ENCODE peak calls at places on chromosomes 5 and 9, in eight cellular contexts. One of them, this sample, is unnamed.

GRCh38 chr5:38347040-38347763 is 88.8 kb downstream of the EGFLAM start:
- DNase-seq in mucosa of descending colon: no peak
- DNase-seq in AG04450: no peak
- DNase-seq in body of pancreas: no peak
- DNase-seq in A549: peak; percentile 9
- DNase-seq in aorta: no peak
- DNase-seq in endodermal cell: peak; percentile 45
- DNase-seq in OCI-LY7: no peak
- DNase-seq in this sample: peak; percentile 34

GRCh38 chr9:70117835-70118319 is 74.2 kb downstream of the MAMDC2 start:
- DNase-seq in mucosa of descending colon: no peak
- DNase-seq in AG04450: no peak
- DNase-seq in body of pancreas: no peak
- DNase-seq in A549: no peak
- DNase-seq in aorta: no peak
- DNase-seq in endodermal cell: no peak
- DNase-seq in OCI-LY7: no peak
- DNase-seq in this sample: peak; percentile 75

GRCh38 chr9:98117984-98118639 is 910 bp downstream of the TRIM14 start:
- DNase-seq in mucosa of descending colon: peak; percentile 82
- DNase-seq in AG04450: no peak
- DNase-seq in body of pancreas: peak; percentile 60
- DNase-seq in A549: peak; percentile 65
- DNase-seq in aorta: no peak
- DNase-seq in endodermal cell: peak; percentile 64
- DNase-seq in OCI-LY7: peak; percentile 81
- DNase-seq in this sample: no peak

GRCh38 chr5:35230043-35230611 is at the start of gene PRLR:
- DNase-seq in mucosa of descending colon: peak; percentile 70
- DNase-seq in AG04450: no peak
- DNase-seq in body of pancreas: peak; percentile 66
- DNase-seq in A549: no peak
- DNase-seq in aorta: peak; percentile 51
- DNase-seq in endodermal cell: peak; percentile 73
- DNase-seq in OCI-LY7: no peak
- DNase-seq in this sample: peak; percentile 3

GRCh38 chr9:93958875-93959682 is 3.9 kb upstream of the BARX1 start:
- DNase-seq in mucosa of descending colon: no peak
- DNase-seq in AG04450: no peak
- DNase-seq in body of pancreas: no peak
- DNase-seq in A549: no peak
- DNase-seq in aorta: no peak
- DNase-seq in endodermal cell: peak; percentile 79
- DNase-seq in OCI-LY7: no peak
- DNase-seq in this sample: no peak

GRCh38 chr9:96122756-96123155 is 179.2 kb downstream of the HSD17B3 start:
- DNase-seq in mucosa of descending colon: no peak
- DNase-seq in AG04450: peak; percentile 24
- DNase-seq in body of pancreas: no peak
- DNase-seq in A549: no peak
- DNase-seq in aorta: no peak
- DNase-seq in endodermal cell: no peak
- DNase-seq in OCI-LY7: no peak
- DNase-seq in this sample: peak; percentile 28

GRCh38 chr5:8897316-8897715 is 648.6 kb downstream of the SEMA5A start:
- DNase-seq in mucosa of descending colon: no peak
- DNase-seq in AG04450: no peak
- DNase-seq in body of pancreas: no peak
- DNase-seq in A549: no peak
- DNase-seq in aorta: no peak
- DNase-seq in endodermal cell: no peak
- DNase-seq in OCI-LY7: no peak
- DNase-seq in this sample: no peak

GRCh38 chr5:94849821-94850736 is 231.6 kb downstream of the SLF1 start:
- DNase-seq in mucosa of descending colon: no peak
- DNase-seq in AG04450: peak; percentile 26
- DNase-seq in body of pancreas: no peak
- DNase-seq in A549: peak; percentile 8
- DNase-seq in aorta: no peak
- DNase-seq in endodermal cell: peak; percentile 65
- DNase-seq in OCI-LY7: peak; percentile 79
- DNase-seq in this sample: peak; percentile 45

GRCh38 chr9:133349965-133350624 is 2.1 kb downstream of the RPL7A start:
- DNase-seq in mucosa of descending colon: no peak
- DNase-seq in AG04450: no peak
- DNase-seq in body of pancreas: no peak
- DNase-seq in A549: no peak
- DNase-seq in aorta: no peak
- DNase-seq in endodermal cell: no peak
- DNase-seq in OCI-LY7: no peak
- DNase-seq in this sample: no peak
- H3K4me3 ChIP-seq in mucosa of descending colon: no peak overlapping the region
- H3K4me3 ChIP-seq in AG04450: peak overlapping the region; percentile 99
- H3K4me3 ChIP-seq in body of pancreas: no peak overlapping the region
- H3K4me3 ChIP-seq in A549: peak overlapping the region; percentile 100
- H3K4me3 ChIP-seq in aorta: no peak overlapping the region
- H3K4me3 ChIP-seq in endodermal cell: peak overlapping the region; percentile 83
- H3K4me3 ChIP-seq in OCI-LY7: peak overlapping the region; percentile 99
- H3K4me3 ChIP-seq in this sample: peak overlapping the region; percentile 100

DNA sequence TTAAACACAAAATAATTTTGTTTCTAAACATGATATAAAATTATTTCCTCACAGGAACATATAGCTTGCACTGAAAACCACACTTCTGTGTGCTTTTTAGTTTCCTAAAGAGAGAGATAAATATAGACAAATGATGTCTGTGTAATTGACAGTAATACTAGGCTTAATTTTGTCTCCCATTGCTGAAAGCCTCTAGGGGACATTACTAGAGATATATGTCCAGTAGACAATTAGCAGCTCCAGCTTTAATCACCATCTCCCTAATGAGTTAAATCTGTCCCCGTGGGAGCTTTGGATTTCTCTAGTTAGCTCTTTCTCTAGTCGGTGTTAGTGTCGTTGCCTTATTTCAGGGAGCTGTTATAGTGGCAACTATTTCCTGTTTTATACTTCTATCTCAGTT is 164.2 kb downstream of the ARHGAP26 start:
- DNase-seq in mucosa of descending colon: no peak
- DNase-seq in AG04450: no peak
- DNase-seq in body of pancreas: no peak
- DNase-seq in A549: no peak
- DNase-seq in aorta: no peak
- DNase-seq in endodermal cell: no peak
- DNase-seq in OCI-LY7: no peak
- DNase-seq in this sample: no peak
- H3K4me3 ChIP-seq in mucosa of descending colon: no peak overlapping the region
- H3K4me3 ChIP-seq in AG04450: no peak overlapping the region
- H3K4me3 ChIP-seq in body of pancreas: no peak overlapping the region
- H3K4me3 ChIP-seq in A549: no peak overlapping the region
- H3K4me3 ChIP-seq in aorta: no peak overlapping the region
- H3K4me3 ChIP-seq in endodermal cell: no peak overlapping the region
- H3K4me3 ChIP-seq in OCI-LY7: no peak overlapping the region
- H3K4me3 ChIP-seq in this sample: no peak overlapping the region

DNA sequence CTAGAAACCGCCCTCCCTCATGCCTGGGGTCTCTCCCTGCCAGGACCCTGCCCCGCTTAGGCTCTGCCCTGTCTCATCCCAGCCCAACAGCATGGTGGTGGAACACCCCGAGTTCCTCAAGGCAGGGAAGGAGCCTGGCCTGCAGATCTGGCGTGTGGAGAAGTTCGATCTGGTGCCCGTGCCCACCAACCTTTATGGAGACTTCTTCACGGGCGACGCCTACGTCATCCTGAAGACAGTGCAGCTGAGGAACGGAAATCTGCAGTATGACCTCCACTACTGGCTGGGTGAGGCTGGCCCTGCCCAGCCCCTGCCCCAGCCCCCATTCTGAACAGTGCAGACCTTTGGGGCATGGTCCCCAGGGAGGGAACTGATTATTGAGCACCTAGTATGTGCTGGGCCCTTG is 33.9 kb downstream of the GSN start:
- DNase-seq in mucosa of descending colon: no peak
- DNase-seq in AG04450: no peak
- DNase-seq in body of pancreas: no peak
- DNase-seq in A549: no peak
- DNase-seq in aorta: no peak
- DNase-seq in endodermal cell: no peak
- DNase-seq in OCI-LY7: no peak
- DNase-seq in this sample: no peak
- H3K4me3 ChIP-seq in mucosa of descending colon: no peak overlapping the region
- H3K4me3 ChIP-seq in AG04450: no peak overlapping the region
- H3K4me3 ChIP-seq in body of pancreas: no peak overlapping the region
- H3K4me3 ChIP-seq in A549: no peak overlapping the region
- H3K4me3 ChIP-seq in aorta: no peak overlapping the region
- H3K4me3 ChIP-seq in endodermal cell: no peak overlapping the region
- H3K4me3 ChIP-seq in OCI-LY7: no peak overlapping the region
- H3K4me3 ChIP-seq in this sample: no peak overlapping the region

GRCh38 chr9:8235489-8235888 is 435.9 kb upstream of the DMAC1 start:
- DNase-seq in mucosa of descending colon: no peak
- DNase-seq in AG04450: no peak
- DNase-seq in body of pancreas: no peak
- DNase-seq in A549: no peak
- DNase-seq in aorta: no peak
- DNase-seq in endodermal cell: no peak
- DNase-seq in OCI-LY7: no peak
- DNase-seq in this sample: no peak
- H3K4me3 ChIP-seq in mucosa of descending colon: no peak overlapping the region
- H3K4me3 ChIP-seq in AG04450: no peak overlapping the region
- H3K4me3 ChIP-seq in body of pancreas: no peak overlapping the region
- H3K4me3 ChIP-seq in A549: no peak overlapping the region
- H3K4me3 ChIP-seq in aorta: no peak overlapping the region
- H3K4me3 ChIP-seq in endodermal cell: no peak overlapping the region
- H3K4me3 ChIP-seq in OCI-LY7: no peak overlapping the region
- H3K4me3 ChIP-seq in this sample: no peak overlapping the region

GRCh38 chr9:91362212-91362611 is 494 bp upstream of the AUH start:
- DNase-seq in mucosa of descending colon: no peak
- DNase-seq in AG04450: no peak
- DNase-seq in body of pancreas: no peak
- DNase-seq in A549: no peak
- DNase-seq in aorta: no peak
- DNase-seq in endodermal cell: no peak
- DNase-seq in OCI-LY7: no peak
- DNase-seq in this sample: no peak
- H3K4me3 ChIP-seq in mucosa of descending colon: no peak overlapping the region
- H3K4me3 ChIP-seq in AG04450: peak overlapping the region; percentile 82
- H3K4me3 ChIP-seq in body of pancreas: no peak overlapping the region
- H3K4me3 ChIP-seq in A549: peak overlapping the region; percentile 87
- H3K4me3 ChIP-seq in aorta: peak overlapping the region; percentile 42
- H3K4me3 ChIP-seq in endodermal cell: peak overlapping the region; percentile 97
- H3K4me3 ChIP-seq in OCI-LY7: peak overlapping the region; percentile 80
- H3K4me3 ChIP-seq in this sample: peak overlapping the region; percentile 87

GRCh38 chr9:101065930-101066329 is 37.4 kb downstream of the PLPPR1 start:
- DNase-seq in mucosa of descending colon: no peak
- DNase-seq in AG04450: no peak
- DNase-seq in body of pancreas: no peak
- DNase-seq in A549: no peak
- DNase-seq in aorta: no peak
- DNase-seq in endodermal cell: no peak
- DNase-seq in OCI-LY7: no peak
- DNase-seq in this sample: no peak

GRCh38 chr9:101064206-101064605 is 35.7 kb downstream of the PLPPR1 start:
- DNase-seq in mucosa of descending colon: no peak
- DNase-seq in AG04450: no peak
- DNase-seq in body of pancreas: no peak
- DNase-seq in A549: no peak
- DNase-seq in aorta: no peak
- DNase-seq in endodermal cell: no peak
- DNase-seq in OCI-LY7: no peak
- DNase-seq in this sample: no peak

GRCh38 chr9:101062686-101063085 is 34.2 kb downstream of the PLPPR1 start:
- DNase-seq in mucosa of descending colon: no peak
- DNase-seq in AG04450: no peak
- DNase-seq in body of pancreas: no peak
- DNase-seq in A549: no peak
- DNase-seq in aorta: no peak
- DNase-seq in endodermal cell: no peak
- DNase-seq in OCI-LY7: no peak
- DNase-seq in this sample: no peak

GRCh38 chr9:101063192-101063591 is 34.7 kb downstream of the PLPPR1 start:
- DNase-seq in mucosa of descending colon: no peak
- DNase-seq in AG04450: no peak
- DNase-seq in body of pancreas: no peak
- DNase-seq in A549: no peak
- DNase-seq in aorta: no peak
- DNase-seq in endodermal cell: no peak
- DNase-seq in OCI-LY7: no peak
- DNase-seq in this sample: no peak
- H3K4me3 ChIP-seq in mucosa of descending colon: no peak overlapping the region
- H3K4me3 ChIP-seq in AG04450: no peak overlapping the region
- H3K4me3 ChIP-seq in body of pancreas: no peak overlapping the region
- H3K4me3 ChIP-seq in A549: no peak overlapping the region
- H3K4me3 ChIP-seq in aorta: no peak overlapping the region
- H3K4me3 ChIP-seq in endodermal cell: no peak overlapping the region
- H3K4me3 ChIP-seq in OCI-LY7: no peak overlapping the region
- H3K4me3 ChIP-seq in this sample: no peak overlapping the region

GRCh38 chr9:22452415-22453010 is 5.9 kb downstream of the DMRTA1 start:
- DNase-seq in mucosa of descending colon: peak; percentile 70
- DNase-seq in AG04450: no peak
- DNase-seq in body of pancreas: peak; percentile 71
- DNase-seq in A549: peak; percentile 6
- DNase-seq in aorta: peak; percentile 54
- DNase-seq in endodermal cell: peak; percentile 72
- DNase-seq in OCI-LY7: peak; percentile 53
- DNase-seq in this sample: peak; percentile 61

GRCh38 chr9:22446589-22446949 is at the start of gene DMRTA1:
- DNase-seq in mucosa of descending colon: peak; percentile 71
- DNase-seq in AG04450: no peak
- DNase-seq in body of pancreas: peak; percentile 92
- DNase-seq in A549: peak; percentile 80
- DNase-seq in aorta: peak; percentile 84
- DNase-seq in endodermal cell: peak; percentile 96
- DNase-seq in OCI-LY7: no peak
- DNase-seq in this sample: peak; percentile 51

GRCh38 chr9:22447607-22448305 is 1.1 kb downstream of the DMRTA1 start:
- DNase-seq in mucosa of descending colon: peak; percentile 34
- DNase-seq in AG04450: no peak
- DNase-seq in body of pancreas: peak; percentile 41
- DNase-seq in A549: no peak
- DNase-seq in aorta: no peak
- DNase-seq in endodermal cell: peak; percentile 63
- DNase-seq in OCI-LY7: no peak
- DNase-seq in this sample: no peak

GRCh38 chr9:22446950-22447606 is 454 bp downstream of the DMRTA1 start:
- DNase-seq in mucosa of descending colon: peak; percentile 72
- DNase-seq in AG04450: no peak
- DNase-seq in body of pancreas: peak; percentile 80
- DNase-seq in A549: peak; percentile 72
- DNase-seq in aorta: peak; percentile 65
- DNase-seq in endodermal cell: peak; percentile 89
- DNase-seq in OCI-LY7: no peak
- DNase-seq in this sample: peak; percentile 24
- H3K4me3 ChIP-seq in mucosa of descending colon: peak overlapping the region; percentile 40
- H3K4me3 ChIP-seq in AG04450: peak overlapping the region; percentile 65
- H3K4me3 ChIP-seq in body of pancreas: peak overlapping the region; percentile 38
- H3K4me3 ChIP-seq in A549: peak overlapping the region; percentile 86
- H3K4me3 ChIP-seq in aorta: peak overlapping the region; percentile 73
- H3K4me3 ChIP-seq in endodermal cell: peak overlapping the region; percentile 94
- H3K4me3 ChIP-seq in OCI-LY7: no peak overlapping the region
- H3K4me3 ChIP-seq in this sample: peak overlapping the region; percentile 72

This sample was measured in brain microvascular endothelial cell.